ENCODE peak calls at places on chromosome X, in nine cellular contexts. One of them, this sample, is unnamed. For H3K4me1, the result is how much of the 10 kb centered on the place peaks cover.

GRCh38 chrX:55908685-55909212 is 191.2 kb downstream of the RRAGB start:
- DNase-seq in stomach: no peak
- DNase-seq in sigmoid colon: no peak
- DNase-seq in HCT116: no peak
- DNase-seq in transverse colon: peak
- DNase-seq in prostate gland: peak
- DNase-seq in esophagus muscularis mucosa: no peak
- DNase-seq in endothelial cell of umbilical vein: peak
- DNase-seq in upper lobe of left lung: no peak
- DNase-seq in this sample: no peak

GRCh38 chrX:9926002-9926401 is 41.2 kb upstream of the CLDN34 start:
- DNase-seq in stomach: no peak
- DNase-seq in sigmoid colon: no peak
- DNase-seq in HCT116: no peak
- DNase-seq in transverse colon: no peak
- DNase-seq in prostate gland: no peak
- DNase-seq in esophagus muscularis mucosa: no peak
- DNase-seq in endothelial cell of umbilical vein: no peak
- DNase-seq in upper lobe of left lung: no peak
- DNase-seq in this sample: no peak

GRCh38 chrX:38970845-38971244 is 169.6 kb downstream of the MID1IP1 start:
- DNase-seq in stomach: no peak
- DNase-seq in sigmoid colon: no peak
- DNase-seq in HCT116: no peak
- DNase-seq in transverse colon: no peak
- DNase-seq in prostate gland: no peak
- DNase-seq in esophagus muscularis mucosa: no peak
- DNase-seq in endothelial cell of umbilical vein: no peak
- DNase-seq in upper lobe of left lung: no peak
- DNase-seq in this sample: no peak

GRCh38 chrX:33138677-33139249 is 72.6 kb downstream of the DMD start:
- DNase-seq in stomach: no peak
- DNase-seq in sigmoid colon: no peak
- DNase-seq in HCT116: no peak
- DNase-seq in transverse colon: no peak
- DNase-seq in prostate gland: no peak
- DNase-seq in esophagus muscularis mucosa: no peak
- DNase-seq in endothelial cell of umbilical vein: no peak
- DNase-seq in upper lobe of left lung: no peak
- DNase-seq in this sample: no peak

GRCh38 chrX:151365579-151365978 is 31.4 kb upstream of the VMA21 start:
- DNase-seq in stomach: no peak
- DNase-seq in sigmoid colon: no peak
- DNase-seq in HCT116: no peak
- DNase-seq in transverse colon: no peak
- DNase-seq in prostate gland: no peak
- DNase-seq in esophagus muscularis mucosa: no peak
- DNase-seq in endothelial cell of umbilical vein: no peak
- DNase-seq in upper lobe of left lung: no peak
- DNase-seq in this sample: no peak

GRCh38 chrX:114581528-114582263 is 2.2 kb upstream of the HTR2C start:
- DNase-seq in stomach: no peak
- DNase-seq in sigmoid colon: no peak
- DNase-seq in HCT116: no peak
- DNase-seq in transverse colon: no peak
- DNase-seq in prostate gland: no peak
- DNase-seq in esophagus muscularis mucosa: no peak
- DNase-seq in endothelial cell of umbilical vein: no peak
- DNase-seq in upper lobe of left lung: no peak
- DNase-seq in this sample: no peak

GRCh38 chrX:130594453-130594916 is 192.7 kb downstream of the RBMX2 start:
- DNase-seq in stomach: no peak
- DNase-seq in sigmoid colon: no peak
- DNase-seq in HCT116: no peak
- DNase-seq in transverse colon: no peak
- DNase-seq in prostate gland: peak
- DNase-seq in esophagus muscularis mucosa: no peak
- DNase-seq in endothelial cell of umbilical vein: no peak
- DNase-seq in upper lobe of left lung: no peak
- DNase-seq in this sample: no peak

GRCh38 chrX:153576239-153576870 is 22.6 kb downstream of the CCNQ start:
- DNase-seq in stomach: no peak
- DNase-seq in sigmoid colon: no peak
- DNase-seq in HCT116: no peak
- DNase-seq in transverse colon: no peak
- DNase-seq in prostate gland: no peak
- DNase-seq in esophagus muscularis mucosa: no peak
- DNase-seq in endothelial cell of umbilical vein: no peak
- DNase-seq in upper lobe of left lung: no peak
- DNase-seq in this sample: no peak

GRCh38 chrX:121349263-121349662 is 301.9 kb downstream of the GLUD2 start:
- DNase-seq in stomach: no peak
- DNase-seq in sigmoid colon: no peak
- DNase-seq in HCT116: no peak
- DNase-seq in transverse colon: no peak
- DNase-seq in prostate gland: no peak
- DNase-seq in esophagus muscularis mucosa: no peak
- DNase-seq in endothelial cell of umbilical vein: no peak
- DNase-seq in upper lobe of left lung: no peak
- DNase-seq in this sample: no peak

GRCh38 chrX:38561951-38562719 is 793 bp downstream of the TSPAN7 start:
- DNase-seq in stomach: no peak
- DNase-seq in sigmoid colon: peak
- DNase-seq in HCT116: no peak
- DNase-seq in transverse colon: peak
- DNase-seq in prostate gland: peak
- DNase-seq in esophagus muscularis mucosa: no peak
- DNase-seq in endothelial cell of umbilical vein: no peak
- DNase-seq in upper lobe of left lung: peak
- DNase-seq in this sample: no peak

GRCh38 chrX:120476714-120477113 is 7.6 kb upstream of the LAMP2 start:
- DNase-seq in stomach: no peak
- DNase-seq in sigmoid colon: no peak
- DNase-seq in HCT116: no peak
- DNase-seq in transverse colon: no peak
- DNase-seq in prostate gland: no peak
- DNase-seq in esophagus muscularis mucosa: no peak
- DNase-seq in endothelial cell of umbilical vein: no peak
- DNase-seq in upper lobe of left lung: no peak
- DNase-seq in this sample: no peak

GRCh38 chrX:130197464-130197863 is 25.7 kb downstream of the RAB33A start:
- DNase-seq in stomach: no peak
- DNase-seq in sigmoid colon: no peak
- DNase-seq in HCT116: no peak
- DNase-seq in transverse colon: no peak
- DNase-seq in prostate gland: peak
- DNase-seq in esophagus muscularis mucosa: no peak
- DNase-seq in endothelial cell of umbilical vein: no peak
- DNase-seq in upper lobe of left lung: no peak
- DNase-seq in this sample: no peak

GRCh38 chrX:9690046-9690445 is 75.6 kb downstream of the GPR143 start:
- DNase-seq in stomach: no peak
- DNase-seq in sigmoid colon: peak
- DNase-seq in HCT116: no peak
- DNase-seq in transverse colon: no peak
- DNase-seq in prostate gland: no peak
- DNase-seq in esophagus muscularis mucosa: no peak
- DNase-seq in endothelial cell of umbilical vein: no peak
- DNase-seq in upper lobe of left lung: no peak
- DNase-seq in this sample: no peak

GRCh38 chrX:136130931-136131843 is 16.1 kb upstream of the FHL1 start:
- DNase-seq in stomach: no peak
- DNase-seq in sigmoid colon: no peak
- DNase-seq in HCT116: peak
- DNase-seq in transverse colon: no peak
- DNase-seq in prostate gland: no peak
- DNase-seq in esophagus muscularis mucosa: no peak
- DNase-seq in endothelial cell of umbilical vein: peak
- DNase-seq in upper lobe of left lung: no peak
- DNase-seq in this sample: no peak

GRCh38 chrX:46624090-46624786 is 50.7 kb downstream of the CHST7 start:
- DNase-seq in stomach: no peak
- DNase-seq in sigmoid colon: no peak
- DNase-seq in HCT116: no peak
- DNase-seq in transverse colon: no peak
- DNase-seq in prostate gland: no peak
- DNase-seq in esophagus muscularis mucosa: no peak
- DNase-seq in endothelial cell of umbilical vein: no peak
- DNase-seq in upper lobe of left lung: no peak
- DNase-seq in this sample: no peak

GRCh38 chrX:103254921-103255455 is at the start of gene TCEAL8:
- DNase-seq in stomach: peak
- DNase-seq in sigmoid colon: peak
- DNase-seq in HCT116: peak
- DNase-seq in transverse colon: peak
- DNase-seq in prostate gland: peak
- DNase-seq in esophagus muscularis mucosa: peak
- DNase-seq in endothelial cell of umbilical vein: peak
- DNase-seq in upper lobe of left lung: peak
- DNase-seq in this sample: peak
- TF ChIP-seq POLR2AphosphoS5 in stomach: peak
- TF ChIP-seq POLR2AphosphoS5 in sigmoid colon: peak
- TF ChIP-seq POLR2AphosphoS5 in HCT116: peak
- TF ChIP-seq POLR2AphosphoS5 in transverse colon: peak
- TF ChIP-seq POLR2AphosphoS5 in prostate gland: peak
- TF ChIP-seq POLR2AphosphoS5 in esophagus muscularis mucosa: peak
- TF ChIP-seq POLR2AphosphoS5 in endothelial cell of umbilical vein: peak
- TF ChIP-seq POLR2AphosphoS5 in upper lobe of left lung: peak
- TF ChIP-seq POLR2AphosphoS5 in this sample: peak

DNA sequence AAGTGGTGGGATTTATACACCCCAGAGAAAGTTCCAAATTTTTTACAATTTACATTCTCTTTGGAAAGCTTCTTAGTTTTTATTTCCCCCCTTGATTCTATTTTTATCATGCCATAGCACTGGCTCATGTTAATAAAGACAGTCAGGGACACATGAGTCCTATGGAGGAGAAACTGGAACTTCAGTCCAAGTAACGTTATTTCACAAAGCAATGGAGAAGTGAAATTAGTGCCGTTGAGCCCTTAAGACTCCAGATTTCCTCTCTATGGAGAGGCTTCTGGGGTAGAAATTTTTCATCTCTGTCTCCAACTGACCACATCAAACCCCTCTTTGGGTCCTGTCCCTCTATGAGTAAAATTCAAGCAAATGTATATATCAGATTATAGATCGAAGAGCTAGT is 12.8 kb upstream of the TASL start:
- DNase-seq in stomach: no peak
- DNase-seq in sigmoid colon: no peak
- DNase-seq in HCT116: no peak
- DNase-seq in transverse colon: no peak
- DNase-seq in prostate gland: no peak
- DNase-seq in esophagus muscularis mucosa: no peak
- DNase-seq in endothelial cell of umbilical vein: no peak
- DNase-seq in upper lobe of left lung: no peak
- DNase-seq in this sample: no peak
- H3K4me1 ChIP-seq in stomach: under half
- H3K4me1 ChIP-seq in sigmoid colon: under half
- H3K4me1 ChIP-seq in HCT116: under half
- H3K4me1 ChIP-seq in transverse colon: under half
- H3K4me1 ChIP-seq in prostate gland: under half
- H3K4me1 ChIP-seq in esophagus muscularis mucosa: under half
- H3K4me1 ChIP-seq in endothelial cell of umbilical vein: under half
- H3K4me1 ChIP-seq in upper lobe of left lung: under half
- H3K4me1 ChIP-seq in this sample: under half

DNA sequence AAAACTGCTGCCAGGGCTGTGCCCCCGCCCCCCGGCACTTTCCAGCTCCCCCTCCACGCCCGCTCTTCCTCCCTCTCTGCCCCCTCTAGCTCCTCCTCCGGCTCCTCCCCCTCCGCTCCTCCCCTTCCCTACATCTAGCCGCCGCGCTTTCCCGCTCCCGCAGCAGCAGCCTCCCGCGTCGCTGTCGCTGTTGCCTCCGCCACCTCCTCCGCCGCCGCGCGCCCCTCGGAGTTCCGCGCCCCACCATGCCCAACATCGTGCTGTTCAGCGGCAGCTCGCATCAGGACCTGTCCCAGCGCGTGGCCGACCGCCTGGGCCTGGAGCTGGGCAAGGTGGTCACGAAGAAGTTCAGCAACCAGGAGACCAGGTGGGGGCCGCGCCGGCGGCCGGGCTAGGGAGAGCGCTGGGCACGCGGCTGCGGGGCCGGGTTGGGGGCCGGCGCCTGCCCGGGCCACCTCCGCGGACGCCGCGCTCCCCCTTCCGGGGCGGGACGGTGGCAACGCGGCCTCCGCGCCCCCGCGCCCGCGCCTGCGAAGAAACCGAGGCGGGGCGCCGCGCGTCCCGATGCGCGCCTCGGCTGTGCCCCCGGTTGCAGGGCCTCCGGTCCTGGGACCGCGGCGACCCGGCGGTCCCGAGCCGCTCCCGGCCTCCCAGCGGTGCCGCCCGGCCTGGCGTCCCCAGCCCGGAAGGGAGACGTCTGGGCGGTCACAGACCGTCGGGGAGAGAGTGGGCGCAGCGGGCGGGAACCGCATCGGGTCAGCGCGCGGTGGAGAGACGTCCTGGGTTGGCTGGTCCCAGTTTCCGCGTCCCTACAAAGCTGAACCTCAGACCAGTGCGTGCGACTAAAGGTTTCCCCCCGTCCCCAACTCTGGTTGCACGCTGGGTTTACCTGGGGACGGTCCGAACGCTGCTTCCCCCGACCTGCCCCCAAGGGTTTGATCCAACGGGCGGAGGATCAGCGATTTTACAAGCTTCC is at the start of gene PRPS2:
- DNase-seq in stomach: peak
- DNase-seq in sigmoid colon: peak
- DNase-seq in HCT116: no peak
- DNase-seq in transverse colon: peak
- DNase-seq in prostate gland: peak
- DNase-seq in esophagus muscularis mucosa: no peak
- DNase-seq in endothelial cell of umbilical vein: peak
- DNase-seq in upper lobe of left lung: peak
- DNase-seq in this sample: peak
- TF ChIP-seq POLR2A in stomach: no peak
- TF ChIP-seq POLR2A in sigmoid colon: peak
- TF ChIP-seq POLR2A in HCT116: no peak
- TF ChIP-seq POLR2A in transverse colon: peak
- TF ChIP-seq POLR2A in prostate gland: peak
- TF ChIP-seq POLR2A in esophagus muscularis mucosa: no peak
- TF ChIP-seq POLR2A in endothelial cell of umbilical vein: no peak
- TF ChIP-seq POLR2A in upper lobe of left lung: no peak
- TF ChIP-seq POLR2A in this sample: no peak

GRCh38 chrX:926991-927390 is 285.5 kb downstream of the CRLF2 start:
- DNase-seq in stomach: no peak
- DNase-seq in sigmoid colon: no peak
- DNase-seq in HCT116: no peak
- DNase-seq in transverse colon: no peak
- DNase-seq in prostate gland: no peak
- DNase-seq in esophagus muscularis mucosa: peak
- DNase-seq in endothelial cell of umbilical vein: no peak
- DNase-seq in upper lobe of left lung: no peak
- DNase-seq in this sample: no peak
- TF ChIP-seq POLR2AphosphoS5 in stomach: no peak
- TF ChIP-seq POLR2AphosphoS5 in sigmoid colon: no peak
- TF ChIP-seq POLR2AphosphoS5 in HCT116: no peak
- TF ChIP-seq POLR2AphosphoS5 in transverse colon: no peak
- TF ChIP-seq POLR2AphosphoS5 in prostate gland: no peak
- TF ChIP-seq POLR2AphosphoS5 in esophagus muscularis mucosa: no peak
- TF ChIP-seq POLR2AphosphoS5 in endothelial cell of umbilical vein: no peak
- TF ChIP-seq POLR2AphosphoS5 in upper lobe of left lung: no peak
- TF ChIP-seq POLR2AphosphoS5 in this sample: no peak

GRCh38 chrX:70482300-70482699 is 37.7 kb downstream of the DLG3 start:
- DNase-seq in stomach: no peak
- DNase-seq in sigmoid colon: no peak
- DNase-seq in HCT116: no peak
- DNase-seq in transverse colon: no peak
- DNase-seq in prostate gland: no peak
- DNase-seq in esophagus muscularis mucosa: no peak
- DNase-seq in endothelial cell of umbilical vein: no peak
- DNase-seq in upper lobe of left lung: no peak
- DNase-seq in this sample: no peak
- H3K4me1 ChIP-seq in stomach: half or more
- H3K4me1 ChIP-seq in sigmoid colon: under half
- H3K4me1 ChIP-seq in HCT116: half or more
- H3K4me1 ChIP-seq in transverse colon: under half
- H3K4me1 ChIP-seq in prostate gland: under half
- H3K4me1 ChIP-seq in esophagus muscularis mucosa: under half
- H3K4me1 ChIP-seq in endothelial cell of umbilical vein: under half
- H3K4me1 ChIP-seq in upper lobe of left lung: under half
- H3K4me1 ChIP-seq in this sample: under half